ENCODE peak calls at places on chromosomes 2 and 18, in seven cellular contexts. T is cardiac muscle cell; S is AG04450; J is colonic mucosa; G is GM23248; M is psoas muscle; B is CD4-positive, CD25-positive, alpha-beta regulatory T cell. H is an unnamed sample.
A peak's percentile ranks its signal among the peaks of the same experiment; 100 is the strongest.

GRCh38 chr2:101745711-101746694 is 48.5 kb downstream of the MAP4K4 start:
- DNase-seq in G (peak; percentile 87), B (no peak), M (no peak), T (no peak), J (no peak), S (peak; percentile 38), H (no peak)

GRCh38 chr18:61676763-61677434 is 215.9 kb downstream of the RNF152 start:
- DNase-seq in G (peak; percentile 32), B (no peak), J (no peak), M (no peak), S (peak; percentile 21), T (no peak), H (no peak)

GRCh38 chr18:662197-662596 is 4.7 kb downstream of the TYMS start:
- DNase-seq in M (no peak), T (no peak), S (no peak), J (no peak), G (no peak), B (no peak), H (no peak)

GRCh38 chr2:226730487-226730886 is 69.1 kb downstream of the IRS1 start:
- DNase-seq in T (peak; percentile 48), S (no peak), J (no peak), B (no peak), G (no peak), M (peak; percentile 55), H (no peak)

GRCh38 chr2:8544168-8544785 is 137.6 kb upstream of the ID2 start:
- DNase-seq in G (no peak), B (no peak), M (no peak), S (no peak), J (no peak), T (no peak), H (no peak)

GRCh38 chr18:79458131-79458838 is 62.6 kb downstream of the NFATC1 start:
- DNase-seq in S (peak; percentile 20), T (peak; percentile 58), B (no peak), G (peak; percentile 92), J (peak; percentile 22), M (peak; percentile 85), H (no peak)

GRCh38 chr2:24359701-24360049 is 661 bp downstream of the ITSN2 start:
- DNase-seq in S (no peak), M (peak; percentile 76), G (peak; percentile 63), B (peak; percentile 47), T (no peak), J (peak; percentile 69), H (peak; percentile 33)

GRCh38 chr2:239279508-239280295 is 121.1 kb downstream of the HDAC4 start:
- DNase-seq in G (peak; percentile 63), M (no peak), S (no peak), T (no peak), J (peak; percentile 17), B (no peak), H (no peak)

GRCh38 chr18:47754311-47755101 is 176.0 kb downstream of the SMAD2 start:
- DNase-seq in B (no peak), G (peak; percentile 38), M (no peak), J (peak; percentile 67), T (peak; percentile 64), S (no peak), H (peak; percentile 44)

GRCh38 chr2:12514631-12515437 is 201.9 kb upstream of the TRIB2 start:
- DNase-seq in G (no peak), J (no peak), M (no peak), T (peak; percentile 48), B (no peak), S (no peak), H (peak; percentile 13)

GRCh38 chr2:206259615-206260426 is 14.6 kb upstream of the ZDBF2 start:
- DNase-seq in M (no peak), G (no peak), B (no peak), S (no peak), J (no peak), T (no peak), H (no peak)

GRCh38 chr2:19651466-19651865 is 250.3 kb downstream of the TTC32 start:
- DNase-seq in T (no peak), G (no peak), S (no peak), B (no peak), M (no peak), J (no peak), H (no peak)

GRCh38 chr2:236600892-236601291 is 31.3 kb downstream of the ACKR3 start:
- DNase-seq in G (no peak), T (no peak), B (no peak), J (no peak), M (no peak), S (no peak), H (no peak)

GRCh38 chr18:32160547-32160946 is 29.3 kb upstream of the MEP1B start:
- DNase-seq in T (no peak), J (peak; percentile 81), M (no peak), G (no peak), B (no peak), S (no peak), H (no peak)

GRCh38 chr2:108447947-108448677 is 894 bp upstream of the GCC2 start:
- DNase-seq in B (no peak), J (no peak), S (no peak), M (no peak), G (no peak), T (peak; percentile 59), H (no peak)

GRCh38 chr2:86429335-86429734 is 11.8 kb upstream of the KDM3A start:
- DNase-seq in M (no peak), B (no peak), G (no peak), J (no peak), S (no peak), T (no peak), H (no peak)

GRCh38 chr2:204436267-204436666 is 109.0 kb upstream of the PARD3B start:
- DNase-seq in T (no peak), J (no peak), M (no peak), S (no peak), B (no peak), G (no peak), H (no peak)

GRCh38 chr2:1162768-1163584 is 212.3 kb downstream of the SNTG2 start:
- DNase-seq in J (no peak), B (no peak), T (no peak), G (no peak), M (no peak), S (no peak), H (no peak)

GRCh38 chr2:236242057-236242495 is 22.1 kb downstream of the ASB18 start:
- DNase-seq in S (no peak), J (no peak), G (no peak), T (no peak), B (no peak), M (no peak), H (no peak)

GRCh38 chr2:189116059-189116458 is 63.5 kb downstream of the COL5A2 start:
- DNase-seq in J (no peak), G (peak; percentile 62), T (no peak), S (no peak), B (no peak), M (no peak), H (no peak)

GRCh38 chr18:58064406-58064998 is 20.5 kb downstream of the NEDD4L start:
- DNase-seq in J (no peak), G (no peak), M (no peak), B (no peak), S (no peak), T (no peak), H (no peak)

GRCh38 chr2:26614205-26615128 is 26.7 kb downstream of the CIB4 start:
- DNase-seq in T (no peak), B (no peak), G (no peak), M (no peak), S (no peak), J (no peak), H (no peak)

GRCh38 chr18:67513285-67513684 is 3.2 kb downstream of the DSEL start:
- DNase-seq in J (no peak), B (no peak), S (no peak), G (no peak), M (no peak), T (no peak), H (no peak)

DNA sequence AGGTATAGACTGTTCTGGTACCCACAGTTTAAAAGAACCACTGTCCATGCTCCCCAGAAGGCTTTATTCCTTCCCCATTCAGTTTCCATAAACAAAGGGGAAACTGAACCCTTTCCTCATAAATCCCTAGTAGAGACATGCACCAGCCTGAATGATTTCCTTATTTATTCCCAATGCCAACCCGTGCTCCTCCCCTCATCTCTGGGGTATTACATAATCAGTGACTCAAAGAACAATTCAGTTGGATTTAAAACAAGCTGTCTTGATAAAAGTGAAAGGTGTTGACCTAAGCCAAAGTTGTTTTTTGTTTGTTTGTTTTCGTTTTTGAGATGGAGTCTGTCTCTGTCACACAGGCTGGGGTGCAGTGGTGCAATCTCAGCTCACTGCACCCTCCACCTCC is 418.5 kb upstream of the CNTNAP5 start:
- DNase-seq in T (no peak), M (no peak), J (no peak), S (no peak), B (no peak), G (no peak), H (no peak)
- H3K9me3 ChIP-seq in T (no peaks in the 10 kb centered on the region), M (no peaks in the 10 kb centered on the region), J (no peaks in the 10 kb centered on the region), S (peaks cover 8% of the 10 kb centered on the region), B (no peaks in the 10 kb centered on the region), G (no peaks in the 10 kb centered on the region), H (peaks cover 3% of the 10 kb centered on the region)

DNA sequence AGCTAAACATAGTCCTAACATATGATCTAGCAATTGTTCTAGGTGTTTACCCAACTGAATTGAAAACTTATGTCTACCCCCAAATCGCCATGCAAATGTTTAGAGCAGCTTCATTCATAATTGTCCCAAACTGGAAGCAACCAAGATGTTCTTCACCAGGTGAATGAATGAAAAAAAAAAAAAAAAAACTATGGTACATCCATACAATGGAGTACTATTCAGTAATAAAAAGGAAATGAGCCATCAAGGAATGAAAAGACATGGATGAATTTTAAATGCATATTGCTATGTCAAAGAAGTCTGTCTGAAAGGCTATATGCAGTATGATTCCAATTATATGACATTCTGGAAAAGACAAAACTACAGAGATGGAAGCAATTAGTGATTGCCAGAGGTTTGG is 98.6 kb upstream of the ITPRID2 start:
- DNase-seq in T (no peak), S (no peak), M (no peak), J (no peak), B (no peak), G (no peak), H (no peak)
- H3K9me3 ChIP-seq in T (no peaks in the 10 kb centered on the region), S (no peaks in the 10 kb centered on the region), M (no peaks in the 10 kb centered on the region), J (no peaks in the 10 kb centered on the region), B (peaks cover 6% of the 10 kb centered on the region), G (no peaks in the 10 kb centered on the region), H (no peaks in the 10 kb centered on the region)

GRCh38 chr2:14492920-14493503 is 139.5 kb upstream of the LRATD1 start:
- DNase-seq in J (no peak), T (no peak), B (no peak), M (no peak), S (peak; percentile 83), G (peak; percentile 93), H (no peak)
- H3K9me3 ChIP-seq in J (no peaks in the 10 kb centered on the region), T (no peaks in the 10 kb centered on the region), B (no peaks in the 10 kb centered on the region), M (no peaks in the 10 kb centered on the region), S (no peaks in the 10 kb centered on the region), G (no peaks in the 10 kb centered on the region), H (no peaks in the 10 kb centered on the region)

GRCh38 chr18:56038258-56039030 is 450.5 kb upstream of the TCF4 start:
- DNase-seq in M (no peak), G (no peak), B (no peak), S (no peak), J (no peak), T (no peak), H (no peak)

GRCh38 chr18:56036673-56037072 is 448.7 kb upstream of the TCF4 start:
- DNase-seq in M (no peak), B (no peak), S (peak; percentile 4), J (no peak), T (no peak), G (no peak), H (no peak)

GRCh38 chr18:56035546-56035945 is 447.6 kb upstream of the TCF4 start:
- DNase-seq in J (no peak), S (no peak), B (no peak), T (no peak), M (no peak), G (no peak), H (no peak)

GRCh38 chr18:56030060-56030459 is 442.1 kb upstream of the TCF4 start:
- DNase-seq in B (no peak), J (no peak), T (no peak), G (no peak), S (no peak), M (no peak), H (no peak)

GRCh38 chr18:56034954-56035353 is 447.0 kb upstream of the TCF4 start:
- DNase-seq in M (no peak), B (no peak), G (no peak), J (no peak), T (no peak), S (no peak), H (no peak)
- H3K9me3 ChIP-seq in M (no peaks in the 10 kb centered on the region), B (peaks cover 3% of the 10 kb centered on the region), G (no peaks in the 10 kb centered on the region), J (no peaks in the 10 kb centered on the region), T (no peaks in the 10 kb centered on the region), S (peaks cover 7% of the 10 kb centered on the region), H (no peaks in the 10 kb centered on the region)